ENCODE peak calls at places on chromosomes 3 and 15, in nine cellular contexts. U, R, Z, S, Q, E, A, W and B are unnamed samples.

GRCh38 chr3:5038243-5038642 is 59.0 kb downstream of the BHLHE40 start:
- DNase-seq in U (no peak), R (no peak), Z (no peak), S (no peak), Q (no peak), E (no peak), A (peak), W (no peak), B (no peak)

GRCh38 chr3:173660645-173661299 is 263.2 kb downstream of the NLGN1 start:
- DNase-seq in U (no peak), R (no peak), Z (no peak), S (no peak), Q (no peak), E (no peak), A (peak), W (no peak), B (no peak)

GRCh38 chr3:124318650-124319049 is 326.7 kb upstream of the ROPN1 start:
- DNase-seq in U (no peak), R (no peak), Z (no peak), S (no peak), Q (no peak), E (no peak), A (no peak), W (no peak), B (no peak)

GRCh38 chr15:66748320-66748779 is 46.3 kb downstream of the SMAD6 start:
- DNase-seq in U (no peak), R (no peak), Z (no peak), S (peak), Q (no peak), E (no peak), A (peak), W (no peak), B (no peak)

GRCh38 chr3:11549580-11550140 is 94.1 kb downstream of the VGLL4 start:
- DNase-seq in U (no peak), R (no peak), Z (no peak), S (no peak), Q (no peak), E (no peak), A (peak), W (no peak), B (no peak)

GRCh38 chr3:31908391-31909097 is 72.5 kb downstream of the OSBPL10 start:
- DNase-seq in U (no peak), R (no peak), Z (peak), S (no peak), Q (no peak), E (no peak), A (peak), W (no peak), B (no peak)

GRCh38 chr15:71181454-71181853 is 66.2 kb downstream of the THSD4 start:
- DNase-seq in U (no peak), R (no peak), Z (no peak), S (no peak), Q (no peak), E (no peak), A (no peak), W (no peak), B (no peak)

GRCh38 chr3:133895208-133896001 is at the start of gene RAB6B:
- DNase-seq in U (no peak), R (peak), Z (peak), S (no peak), Q (no peak), E (peak), A (peak), W (no peak), B (no peak)

GRCh38 chr3:101809178-101810022 is 30.4 kb downstream of the NXPE3 start:
- DNase-seq in U (peak), R (no peak), Z (peak), S (peak), Q (no peak), E (peak), A (peak), W (no peak), B (no peak)

GRCh38 chr3:64019271-64019670 is 4.0 kb downstream of the PSMD6 start:
- DNase-seq in U (no peak), R (no peak), Z (peak), S (no peak), Q (no peak), E (no peak), A (no peak), W (no peak), B (no peak)

GRCh38 chr15:69883306-69883705 is 214.4 kb downstream of the TLE3 start:
- DNase-seq in U (no peak), R (no peak), Z (no peak), S (no peak), Q (no peak), E (no peak), A (no peak), W (no peak), B (no peak)

GRCh38 chr3:175059788-175060187 is 200.7 kb downstream of the NAALADL2 start:
- DNase-seq in U (no peak), R (no peak), Z (no peak), S (no peak), Q (no peak), E (no peak), A (no peak), W (no peak), B (no peak)

GRCh38 chr3:133830071-133830470 is 24.5 kb downstream of the SRPRB start:
- DNase-seq in U (no peak), R (no peak), Z (no peak), S (no peak), Q (no peak), E (no peak), A (no peak), W (no peak), B (no peak)

GRCh38 chr3:27613846-27614500 is 108.2 kb downstream of the EOMES start:
- DNase-seq in U (no peak), R (no peak), Z (no peak), S (no peak), Q (no peak), E (no peak), A (peak), W (no peak), B (no peak)

GRCh38 chr15:42088801-42089640 is 5.3 kb downstream of the PLA2G4D start:
- DNase-seq in U (no peak), R (no peak), Z (no peak), S (no peak), Q (no peak), E (no peak), A (no peak), W (peak), B (peak)

GRCh38 chr3:27345959-27346865 is 23.0 kb downstream of the NEK10 start:
- DNase-seq in U (no peak), R (no peak), Z (peak), S (no peak), Q (no peak), E (no peak), A (no peak), W (no peak), B (no peak)

GRCh38 chr3:126621627-126622345 is 33.1 kb downstream of the TXNRD3 start:
- DNase-seq in U (no peak), R (no peak), Z (peak), S (peak), Q (no peak), E (no peak), A (peak), W (no peak), B (no peak)

GRCh38 chr3:184596233-184596632 is 34.6 kb downstream of the EPHB3 start:
- DNase-seq in U (no peak), R (no peak), Z (no peak), S (no peak), Q (no peak), E (no peak), A (no peak), W (no peak), B (no peak)

GRCh38 chr15:78507831-78508160 is 419 bp downstream of the HYKK start:
- DNase-seq in U (no peak), R (no peak), Z (no peak), S (no peak), Q (no peak), E (no peak), A (peak), W (no peak), B (no peak)

GRCh38 chr15:76073554-76073953 is 13.8 kb downstream of the TMEM266 start:
- DNase-seq in U (no peak), R (no peak), Z (peak), S (no peak), Q (no peak), E (no peak), A (peak), W (no peak), B (no peak)

GRCh38 chr3:23112491-23112890 is 90.6 kb upstream of the UBE2E2 start:
- DNase-seq in U (no peak), R (peak), Z (peak), S (no peak), Q (no peak), E (no peak), A (no peak), W (no peak), B (no peak)

GRCh38 chr15:22949074-22949547 is 31.1 kb downstream of the CYFIP1 start:
- DNase-seq in U (no peak), R (no peak), Z (peak), S (peak), Q (peak), E (peak), A (peak), W (peak), B (no peak)

GRCh38 chr3:141393151-141394076 is 25.1 kb downstream of the ZBTB38 start:
- DNase-seq in U (no peak), R (no peak), Z (peak), S (no peak), Q (no peak), E (peak), A (no peak), W (no peak), B (no peak)

GRCh38 chr15:90463381-90463780 is 66.3 kb upstream of the CRTC3 start:
- DNase-seq in U (no peak), R (no peak), Z (peak), S (no peak), Q (peak), E (no peak), A (peak), W (no peak), B (no peak)

GRCh38 chr3:34132069-34132677 is 333.7 kb downstream of the PDCD6IP start:
- DNase-seq in U (no peak), R (no peak), Z (no peak), S (no peak), Q (peak), E (no peak), A (no peak), W (no peak), B (no peak)

GRCh38 chr3:59418836-59419235 is 369.0 kb upstream of the CFAP20DC start:
- DNase-seq in U (no peak), R (no peak), Z (no peak), S (no peak), Q (no peak), E (no peak), A (no peak), W (no peak), B (no peak)

GRCh38 chr15:26651909-26652308 is 121.0 kb downstream of the GABRB3 start:
- DNase-seq in U (no peak), R (no peak), Z (no peak), S (no peak), Q (no peak), E (no peak), A (no peak), W (no peak), B (no peak)

GRCh38 chr3:5806192-5806591 is 618.7 kb downstream of the EDEM1 start:
- DNase-seq in U (no peak), R (no peak), Z (no peak), S (no peak), Q (no peak), E (peak), A (no peak), W (no peak), B (no peak)

GRCh38 chr3:64621726-64622400 is 65.9 kb downstream of the ADAMTS9 start:
- DNase-seq in U (no peak), R (no peak), Z (no peak), S (no peak), Q (no peak), E (no peak), A (peak), W (no peak), B (no peak)

GRCh38 chr3:142072851-142073250 is 76.5 kb downstream of the TFDP2 start:
- DNase-seq in U (no peak), R (no peak), Z (no peak), S (no peak), Q (no peak), E (no peak), A (no peak), W (no peak), B (no peak)

GRCh38 chr15:88802991-88803240 is 320 bp upstream of the ACAN start:
- DNase-seq in U (no peak), R (no peak), Z (no peak), S (no peak), Q (no peak), E (no peak), A (peak), W (no peak), B (no peak)
- H3K4me3 ChIP-seq in U (no peak), R (no peak), Z (no peak), S (no peak), Q (peak), E (peak), A (no peak), W (peak), B (peak)

DNA sequence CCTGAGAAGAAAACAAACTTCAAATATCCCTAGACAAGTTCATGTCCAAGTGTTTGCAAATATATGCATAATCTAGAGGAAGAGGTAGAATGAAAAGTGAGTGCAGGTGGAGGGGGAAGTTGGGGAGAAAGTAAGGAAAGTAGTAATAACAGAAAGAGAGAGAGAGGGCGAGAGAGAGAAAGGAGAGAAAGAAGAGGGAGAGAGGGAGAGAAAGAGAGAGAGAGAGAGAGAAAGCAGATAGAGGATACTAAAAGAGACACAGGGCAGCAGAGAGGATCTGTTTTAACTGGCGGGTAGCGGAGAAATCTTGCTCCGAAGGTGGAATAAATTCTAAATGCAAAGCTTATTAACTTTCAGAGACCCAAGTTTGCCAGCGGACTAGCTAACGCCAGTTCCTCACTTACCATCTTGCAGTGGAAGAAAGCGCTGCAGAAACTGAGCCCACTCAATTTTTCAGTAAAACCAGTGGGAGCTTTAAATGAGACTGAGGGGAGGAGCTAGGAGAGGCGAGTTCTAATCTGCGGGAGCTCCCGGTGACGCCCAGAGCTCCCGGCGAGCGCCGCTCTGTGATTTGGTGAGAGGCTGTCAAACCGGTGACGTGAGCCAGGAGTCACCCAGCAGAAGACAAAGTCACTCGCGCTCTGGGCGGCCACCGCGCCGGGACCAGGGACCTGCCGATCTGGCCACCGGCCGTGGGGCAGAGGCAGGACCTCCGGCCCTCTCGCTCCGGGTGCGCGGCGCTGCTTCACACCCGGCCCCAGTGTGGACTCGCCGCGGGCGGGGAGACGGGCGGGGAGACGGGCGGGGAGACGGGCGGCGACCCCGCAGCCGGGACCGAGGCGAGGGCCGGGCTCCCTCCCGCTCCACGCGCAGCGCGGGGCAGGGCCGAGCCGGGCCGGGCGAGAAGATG is at the start of gene GMNC:
- DNase-seq in U (no peak), R (peak), Z (peak), S (peak), Q (peak), E (peak), A (peak), W (peak), B (peak)
- H3K4me3 ChIP-seq in U (peak), R (peak), Z (peak), S (peak), Q (peak), E (peak), A (peak), W (peak), B (peak)

GRCh38 chr3:37942646-37943045 is 47.9 kb upstream of the VILL start:
- DNase-seq in U (no peak), R (no peak), Z (no peak), S (no peak), Q (no peak), E (no peak), A (no peak), W (no peak), B (no peak)

GRCh38 chr3:37940242-37940908 is 50.2 kb upstream of the VILL start:
- DNase-seq in U (no peak), R (no peak), Z (no peak), S (no peak), Q (no peak), E (no peak), A (no peak), W (no peak), B (no peak)

GRCh38 chr3:37943126-37943525 is 47.5 kb upstream of the VILL start:
- DNase-seq in U (no peak), R (no peak), Z (no peak), S (no peak), Q (no peak), E (no peak), A (no peak), W (no peak), B (no peak)

GRCh38 chr3:37943631-37944242 is 46.8 kb upstream of the VILL start:
- DNase-seq in U (no peak), R (no peak), Z (no peak), S (no peak), Q (no peak), E (no peak), A (no peak), W (no peak), B (no peak)

GRCh38 chr3:37941608-37942540 is 48.7 kb upstream of the VILL start:
- DNase-seq in U (no peak), R (no peak), Z (no peak), S (no peak), Q (no peak), E (no peak), A (no peak), W (no peak), B (no peak)
- H3K4me3 ChIP-seq in U (no peak), R (no peak), Z (no peak), S (no peak), Q (no peak), E (no peak), A (no peak), W (no peak), B (no peak)

GRCh38 chr3:103794656-103795055 is 1359.8 kb downstream of the ZPLD1 start:
- DNase-seq in U (no peak), R (no peak), Z (no peak), S (no peak), Q (no peak), E (no peak), A (no peak), W (no peak), B (no peak)

GRCh38 chr3:103791786-103792515 is 1357.1 kb downstream of the ZPLD1 start:
- DNase-seq in U (no peak), R (no peak), Z (peak), S (no peak), Q (no peak), E (no peak), A (no peak), W (no peak), B (no peak)

GRCh38 chr3:103796068-103796467 is 1361.3 kb downstream of the ZPLD1 start:
- DNase-seq in U (no peak), R (no peak), Z (no peak), S (no peak), Q (no peak), E (no peak), A (no peak), W (no peak), B (no peak)
- H3K4me3 ChIP-seq in U (no peak), R (no peak), Z (no peak), S (no peak), Q (no peak), E (no peak), A (no peak), W (no peak), B (no peak)

GRCh38 chr3:51706788-51707731 is at the start of gene GRM2:
- DNase-seq in U (no peak), R (peak), Z (peak), S (peak), Q (peak), E (peak), A (peak), W (peak), B (peak)
- H3K4me3 ChIP-seq in U (no peak), R (peak), Z (peak), S (no peak), Q (peak), E (peak), A (peak), W (peak), B (peak)

GRCh38 chr15:62896969-62897486 is 145.5 kb upstream of the TPM1 start:
- DNase-seq in U (no peak), R (peak), Z (peak), S (peak), Q (peak), E (peak), A (peak), W (peak), B (peak)
- H3K4me3 ChIP-seq in U (no peak), R (no peak), Z (peak), S (no peak), Q (no peak), E (no peak), A (peak), W (peak), B (peak)